ENCODE peak calls at places on chromosome 5, in seven cellular contexts. Z is GM06990, B is dorsolateral prefrontal cortex, K is tibial nerve, U is fibroblast of pulmonary artery, P is foreskin fibroblast, O is cardiac muscle cell. J is an unnamed sample.

GRCh38 chr5:122463221-122463620 is 151.2 kb downstream of the SNCAIP start:
- DNase-seq in B (no peak), P (no peak), O (peak; percentile 87), K (no peak), Z (no peak), U (peak; percentile 36), J (no peak)

GRCh38 chr5:52884453-52884852 is 96.7 kb downstream of the ITGA1 start:
- DNase-seq in Z (no peak), P (no peak), U (no peak), K (no peak), O (no peak), B (no peak), J (no peak)

GRCh38 chr5:54669285-54669684 is 151.7 kb downstream of the SNX18 start:
- DNase-seq in O (peak; percentile 68), Z (no peak), U (peak; percentile 70), B (no peak), P (peak; percentile 53), K (no peak), J (no peak)

GRCh38 chr5:81779935-81780266 is 29.0 kb upstream of the SSBP2 start:
- DNase-seq in O (no peak), U (no peak), K (no peak), Z (peak; percentile 15), P (no peak), B (no peak), J (no peak)

GRCh38 chr5:7714119-7714518 is 136.8 kb downstream of the CFAP90 start:
- DNase-seq in K (no peak), B (no peak), U (no peak), O (no peak), P (no peak), Z (no peak), J (no peak)

GRCh38 chr5:57776035-57776434 is 293.4 kb upstream of the ACTBL2 start:
- DNase-seq in U (no peak), P (no peak), Z (no peak), B (no peak), O (no peak), K (no peak), J (no peak)

GRCh38 chr5:90558344-90559192 is at the start of gene ADGRV1:
- DNase-seq in U (peak; percentile 33), K (peak; percentile 8), B (peak; percentile 83), O (peak; percentile 55), P (peak; percentile 61), Z (peak; percentile 21), J (peak; percentile 10)

GRCh38 chr5:74766348-74766886 is 500 bp downstream of the GFM2 start:
- DNase-seq in K (peak; percentile 7), Z (peak; percentile 9), U (peak; percentile 51), P (peak; percentile 33), B (no peak), O (peak; percentile 77), J (peak; percentile 41)

DNA sequence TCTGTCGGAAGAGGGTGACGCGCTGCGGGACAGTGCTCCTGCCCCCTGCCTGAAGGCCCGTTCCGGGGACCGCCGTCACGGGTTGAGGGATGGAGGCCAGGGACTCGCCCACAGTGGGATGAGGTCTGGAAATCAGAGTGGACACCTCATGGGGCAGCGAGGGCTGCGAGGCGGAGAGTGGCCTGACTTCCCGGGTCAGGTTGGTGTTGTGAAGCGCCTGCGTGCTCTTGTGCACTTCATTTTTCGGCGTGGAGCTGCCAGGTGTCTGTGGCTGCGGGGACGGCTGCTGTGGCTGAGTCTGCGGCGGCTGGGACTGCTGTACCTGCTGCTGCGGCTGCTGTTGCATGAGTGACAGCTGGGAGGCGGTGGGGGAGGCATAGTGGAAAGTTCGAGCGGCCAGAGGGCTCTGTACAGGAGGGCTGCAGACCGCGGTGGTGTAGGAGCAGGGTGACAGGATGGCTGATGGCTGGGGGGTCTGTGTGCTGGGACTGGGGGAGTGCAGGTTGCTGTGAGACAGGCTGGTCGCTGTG is 434.1 kb downstream of the HCN1 start:
- DNase-seq in Z (no peak), P (no peak), K (no peak), U (no peak), O (no peak), B (no peak), J (no peak)
- H3K4me3 ChIP-seq in Z (no peak overlapping the region), P (no peak overlapping the region), K (no peak overlapping the region), U (no peak overlapping the region), O (no peak overlapping the region), B (no peak overlapping the region), J (no peak overlapping the region)

GRCh38 chr5:912356-913091 is 19.8 kb downstream of the TRIP13 start:
- DNase-seq in P (no peak), O (peak; percentile 91), B (peak; percentile 67), U (peak; percentile 93), K (no peak), Z (no peak), J (no peak)
- TF ChIP-seq CTCF in P (no peak), O (peak; percentile 36), B (no peak), U (peak; percentile 21), K (no peak), Z (no peak), J (peak; percentile 28)

GRCh38 chr5:140054086-140054689 is 11.1 kb upstream of the NRG2 start:
- DNase-seq in B (no peak), O (no peak), P (no peak), U (peak; percentile 15), Z (no peak), K (no peak), J (no peak)

GRCh38 chr5:140049205-140049604 is 6.1 kb upstream of the NRG2 start:
- DNase-seq in K (no peak), P (no peak), U (no peak), Z (no peak), B (no peak), O (no peak), J (no peak)

GRCh38 chr5:140051950-140052349 is 8.9 kb upstream of the NRG2 start:
- DNase-seq in O (no peak), P (no peak), U (no peak), K (no peak), Z (no peak), B (no peak), J (no peak)

GRCh38 chr5:140055152-140055551 is 12.1 kb upstream of the NRG2 start:
- DNase-seq in P (no peak), K (no peak), O (no peak), B (no peak), U (no peak), Z (no peak), J (no peak)

GRCh38 chr5:140049713-140050112 is 6.6 kb upstream of the NRG2 start:
- DNase-seq in U (no peak), B (no peak), P (no peak), O (no peak), Z (no peak), K (no peak), J (no peak)
- H3K4me3 ChIP-seq in U (no peak overlapping the region), B (no peak overlapping the region), P (no peak overlapping the region), O (no peak overlapping the region), Z (no peak overlapping the region), K (no peak overlapping the region), J (no peak overlapping the region)

GRCh38 chr5:134120386-134121138 is 6.1 kb downstream of the TCF7 start:
- DNase-seq in P (no peak), B (no peak), K (no peak), Z (no peak), U (no peak), O (no peak), J (no peak)
- TF ChIP-seq CTCF in P (no peak), B (no peak), K (no peak), Z (no peak), U (no peak), O (no peak), J (no peak)